ENCODE peak calls at places on chromosomes 2 and 18, in five cellular contexts. K is lung microvascular endothelial cell, X is mammary epithelial cell, B is right cardiac atrium, D is neural crest cell. Y is an unnamed sample.

GRCh38 chr2:205706769-205707375 is 24.6 kb downstream of the NRP2 start:
- DNase-seq in K (peak), X (peak), B (peak), D (no peak), Y (peak)

GRCh38 chr2:241018051-241018891 is 19.9 kb downstream of the SNED1 start:
- DNase-seq in K (no peak), X (peak), B (peak), D (no peak), Y (no peak)

GRCh38 chr2:88856409-88857135 is 165.1 kb downstream of the RPIA start:
- DNase-seq in K (no peak), X (no peak), B (no peak), D (no peak), Y (no peak)

GRCh38 chr2:59816075-59816474 is 737.4 kb downstream of the BCL11A start:
- DNase-seq in K (no peak), X (no peak), B (no peak), D (no peak), Y (no peak)

GRCh38 chr18:57649536-57650495 is 28.2 kb upstream of the NARS1 start:
- DNase-seq in K (peak), X (peak), B (peak), D (no peak), Y (peak)

GRCh38 chr2:120432976-120433815 is 87.3 kb downstream of the INHBB start:
- DNase-seq in K (no peak), X (no peak), B (no peak), D (no peak), Y (no peak)

GRCh38 chr2:124704056-124704644 is 679.1 kb downstream of the CNTNAP5 start:
- DNase-seq in K (no peak), X (no peak), B (no peak), D (no peak), Y (no peak)

GRCh38 chr2:138373993-138374408 is 127.6 kb upstream of the SPOPL start:
- DNase-seq in K (peak), X (peak), B (no peak), D (no peak), Y (peak)

GRCh38 chr18:3653859-3654441 is 204.0 kb downstream of the TGIF1 start:
- DNase-seq in K (peak), X (no peak), B (no peak), D (no peak), Y (peak)

GRCh38 chr18:68800075-68800474 is 2.2 kb downstream of the CCDC102B start:
- DNase-seq in K (no peak), X (no peak), B (no peak), D (no peak), Y (no peak)

GRCh38 chr2:974454-974853 is 23.8 kb downstream of the SNTG2 start:
- DNase-seq in K (no peak), X (no peak), B (no peak), D (no peak), Y (no peak)

GRCh38 chr2:100778812-100779450 is 41.0 kb upstream of the NPAS2 start:
- DNase-seq in K (no peak), X (no peak), B (no peak), D (no peak), Y (no peak)

GRCh38 chr18:68721681-68722583 is 7.0 kb upstream of the TMX3 start:
- DNase-seq in K (peak), X (peak), B (no peak), D (no peak), Y (no peak)

GRCh38 chr2:62672601-62673000 is 32.9 kb upstream of the EHBP1 start:
- DNase-seq in K (peak), X (no peak), B (peak), D (no peak), Y (peak)

GRCh38 chr2:1826188-1826905 is 82.0 kb upstream of the PXDN start:
- DNase-seq in K (no peak), X (no peak), B (no peak), D (no peak), Y (no peak)

GRCh38 chr2:213251618-213252017 is 32.6 kb upstream of the SPAG16 start:
- DNase-seq in K (peak), X (peak), B (no peak), D (no peak), Y (peak)

GRCh38 chr18:2656237-2657042 is 914 bp downstream of the SMCHD1 start:
- DNase-seq in K (peak), X (peak), B (peak), D (no peak), Y (no peak)

GRCh38 chr18:23950644-23951043 is 63.9 kb upstream of the TTC39C start:
- DNase-seq in K (no peak), X (no peak), B (no peak), D (no peak), Y (no peak)

GRCh38 chr18:5839102-5839501 is 56.2 kb downstream of the TMEM200C start:
- DNase-seq in K (no peak), X (no peak), B (no peak), D (no peak), Y (no peak)

GRCh38 chr2:40358783-40359182 is 93.1 kb downstream of the SLC8A1 start:
- DNase-seq in K (no peak), X (no peak), B (no peak), D (no peak), Y (no peak)

GRCh38 chr2:175605599-175605988 is 396.5 kb downstream of the LNPK start:
- DNase-seq in K (no peak), X (no peak), B (no peak), D (no peak), Y (no peak)

GRCh38 chr2:238881353-238882082 is 33.6 kb downstream of the TWIST2 start:
- DNase-seq in K (no peak), X (no peak), B (no peak), D (no peak), Y (no peak)

GRCh38 chr2:37457401-37457901 is 113.0 kb downstream of the QPCT start:
- DNase-seq in K (no peak), X (no peak), B (no peak), D (no peak), Y (no peak)

GRCh38 chr2:64400733-64401500 is 53.0 kb upstream of the LGALSL start:
- DNase-seq in K (no peak), X (no peak), B (peak), D (no peak), Y (no peak)

GRCh38 chr2:181896286-181896685 is 4.8 kb downstream of the ITPRID2 start:
- DNase-seq in K (no peak), X (no peak), B (no peak), D (no peak), Y (no peak)

GRCh38 chr2:34099377-34099776 is 500.3 kb upstream of the FAM98A start:
- DNase-seq in K (no peak), X (no peak), B (no peak), D (no peak), Y (no peak)

GRCh38 chr2:197145471-197146056 is 165.0 kb downstream of the ANKRD44 start:
- DNase-seq in K (peak), X (no peak), B (no peak), D (no peak), Y (no peak)

GRCh38 chr2:30026091-30027055 is 105.0 kb upstream of the ALK start:
- DNase-seq in K (peak), X (peak), B (peak), D (peak), Y (peak)

GRCh38 chr2:38933653-38934052 is 44.0 kb downstream of the ARHGEF33 start:
- DNase-seq in K (no peak), X (no peak), B (no peak), D (no peak), Y (no peak)

GRCh38 chr2:54617409-54617808 is 106.1 kb upstream of the EML6 start:
- DNase-seq in K (no peak), X (no peak), B (no peak), D (no peak), Y (no peak)

GRCh38 chr18:8656226-8656625 is 47.0 kb downstream of the RAB12 start:
- DNase-seq in K (peak), X (no peak), B (no peak), D (no peak), Y (no peak)

GRCh38 chr2:16181741-16182090 is 241.4 kb downstream of the MYCN start:
- DNase-seq in K (no peak), X (no peak), B (no peak), D (no peak), Y (no peak)

GRCh38 chr2:126317797-126318431 is 338.0 kb upstream of the GYPC start:
- DNase-seq in K (no peak), X (no peak), B (no peak), D (no peak), Y (no peak)

Y was measured in A549.